ENCODE peak calls at places on chromosomes 5 and 9, in five cellular contexts. B is H1, T is GM12878, M is NT2/D1, F is HepG2. J is an unnamed sample.

GRCh38 chr5:16733597-16733996 is 116.8 kb upstream of the RETREG1 start:
- DNase-seq in B (no peak), T (no peak), M (no peak), F (no peak), J (no peak)

GRCh38 chr5:50292735-50293394 is 148.2 kb downstream of the EMB start:
- DNase-seq in B (no peak), T (no peak), M (no peak), F (no peak), J (no peak)

GRCh38 chr9:38082456-38083287 is 13.6 kb upstream of the SHB start:
- DNase-seq in B (no peak), T (no peak), M (no peak), F (no peak), J (no peak)

GRCh38 chr5:42089705-42090104 is 164.6 kb downstream of the FBXO4 start:
- DNase-seq in B (no peak), T (no peak), M (no peak), F (no peak), J (no peak)

GRCh38 chr5:90562331-90562730 is 3.7 kb downstream of the ADGRV1 start:
- DNase-seq in B (no peak), T (no peak), M (no peak), F (no peak), J (no peak)

GRCh38 chr5:83509535-83509934 is 38.0 kb downstream of the VCAN start:
- DNase-seq in B (no peak), T (no peak), M (no peak), F (no peak), J (peak)

GRCh38 chr5:148290271-148291195 is 21.7 kb upstream of the SPINK7 start:
- DNase-seq in B (no peak), T (no peak), M (no peak), F (peak), J (peak)

GRCh38 chr5:10591946-10592345 is 28.1 kb downstream of the ANKRD33B start:
- DNase-seq in B (no peak), T (no peak), M (no peak), F (no peak), J (no peak)

GRCh38 chr9:21801683-21802417 is 586 bp upstream of the MTAP start:
- DNase-seq in B (no peak), T (no peak), M (peak), F (peak), J (peak)

GRCh38 chr5:59799668-59800374 is 93.7 kb downstream of the PDE4D start:
- DNase-seq in B (no peak), T (peak), M (no peak), F (peak), J (peak)

GRCh38 chr5:14463629-14464028 is 118.0 kb upstream of the OTULINL start:
- DNase-seq in B (no peak), T (no peak), M (no peak), F (no peak), J (peak)

GRCh38 chr9:122350577-122351355 is 20.1 kb upstream of the PTGS1 start:
- DNase-seq in B (no peak), T (no peak), M (no peak), F (peak), J (peak)

GRCh38 chr5:43432486-43433365 is 20.5 kb upstream of the CCL28 start:
- DNase-seq in B (no peak), T (no peak), M (no peak), F (peak), J (no peak)

GRCh38 chr5:38603691-38604090 is 47.2 kb upstream of the LIFR start:
- DNase-seq in B (no peak), T (no peak), M (no peak), F (no peak), J (no peak)

GRCh38 chr9:92483896-92484545 is 1.7 kb upstream of the ASPN start:
- DNase-seq in B (no peak), T (no peak), M (no peak), F (no peak), J (no peak)

GRCh38 chr9:111691686-111692329 is 30.4 kb downstream of the GNG10 start:
- DNase-seq in B (no peak), T (no peak), M (peak), F (peak), J (peak)

GRCh38 chr5:126358525-126358924 is 64.7 kb upstream of the GRAMD2B start:
- DNase-seq in B (no peak), T (peak), M (no peak), F (no peak), J (no peak)

GRCh38 chr5:107937710-107938355 is 267.1 kb upstream of the EFNA5 start:
- DNase-seq in B (no peak), T (no peak), M (no peak), F (peak), J (no peak)

GRCh38 chr5:80755634-80756033 is 100.9 kb upstream of the DHFR start:
- DNase-seq in B (no peak), T (peak), M (no peak), F (no peak), J (no peak)

GRCh38 chr5:72841756-72842535 is 25.5 kb downstream of the TNPO1 start:
- DNase-seq in B (no peak), T (no peak), M (no peak), F (no peak), J (no peak)

GRCh38 chr9:132007371-132007701 is 72.3 kb downstream of the MED27 start:
- DNase-seq in B (no peak), T (no peak), M (no peak), F (no peak), J (no peak)

GRCh38 chr5:44770936-44771717 is 37.6 kb upstream of the MRPS30 start:
- DNase-seq in B (no peak), T (no peak), M (no peak), F (no peak), J (no peak)

GRCh38 chr9:83154087-83154736 is 91.3 kb upstream of the RASEF start:
- DNase-seq in B (no peak), T (peak), M (no peak), F (no peak), J (no peak)

GRCh38 chr5:174159327-174160247 is 114.1 kb downstream of the NSG2 start:
- DNase-seq in B (peak), T (no peak), M (no peak), F (no peak), J (no peak)

GRCh38 chr5:89313044-89313443 is 430.1 kb upstream of the MEF2C start:
- DNase-seq in B (no peak), T (no peak), M (no peak), F (no peak), J (no peak)

GRCh38 chr5:21238786-21239185 is 1250.8 kb upstream of the CDH18 start:
- DNase-seq in B (no peak), T (no peak), M (no peak), F (no peak), J (no peak)

DNA sequence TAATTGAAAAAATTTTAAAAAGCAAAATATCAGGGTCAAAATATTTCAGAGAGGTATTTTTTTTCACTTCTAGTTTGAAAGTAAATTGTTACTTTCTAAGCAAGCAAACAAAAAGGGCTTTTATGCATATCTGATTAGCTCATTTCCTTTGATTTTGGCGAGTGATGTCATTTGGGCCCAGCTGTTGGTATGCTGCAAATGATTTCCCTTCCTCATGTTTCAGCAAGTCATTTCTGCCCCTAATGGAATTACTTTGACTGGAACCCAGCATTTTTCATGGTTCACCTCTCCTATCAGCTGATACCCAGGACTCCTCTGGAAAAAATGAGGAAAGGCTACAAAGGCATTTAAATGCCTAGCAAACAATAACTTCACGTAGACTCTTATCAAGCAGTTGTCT is 500.6 kb downstream of the EBF1 start:
- DNase-seq in B (no peak), T (no peak), M (no peak), F (no peak), J (no peak)
- TF ChIP-seq SUZ12 in B (no peak), T (no peak), M (no peak), F (no peak), J (no peak)

GRCh38 chr5:154202379-154203260 is 12.1 kb downstream of the GALNT10 start:
- DNase-seq in B (no peak), T (no peak), M (no peak), F (no peak), J (no peak)
- TF ChIP-seq SUZ12 in B (no peak), T (no peak), M (no peak), F (no peak), J (no peak)

GRCh38 chr9:70529377-70529776 is 114.9 kb upstream of the KLF9 start:
- DNase-seq in B (no peak), T (no peak), M (no peak), F (no peak), J (no peak)

GRCh38 chr9:70519912-70520724 is 105.7 kb upstream of the KLF9 start:
- DNase-seq in B (no peak), T (peak), M (no peak), F (no peak), J (no peak)

GRCh38 chr9:70529833-70530232 is 115.4 kb upstream of the KLF9 start:
- DNase-seq in B (no peak), T (no peak), M (no peak), F (no peak), J (no peak)

GRCh38 chr9:70530716-70531115 is 116.3 kb upstream of the KLF9 start:
- DNase-seq in B (no peak), T (no peak), M (no peak), F (no peak), J (no peak)

GRCh38 chr9:70525553-70525952 is 111.1 kb upstream of the KLF9 start:
- DNase-seq in B (no peak), T (no peak), M (no peak), F (no peak), J (no peak)
- TF ChIP-seq SUZ12 in B (no peak), T (no peak), M (no peak), F (no peak), J (no peak)

GRCh38 chr5:157987259-157987658 is 128.3 kb upstream of the CLINT1 start:
- DNase-seq in B (no peak), T (no peak), M (no peak), F (no peak), J (no peak)
- TF ChIP-seq SUZ12 in B (no peak), T (no peak), M (no peak), F (no peak), J (no peak)

DNA sequence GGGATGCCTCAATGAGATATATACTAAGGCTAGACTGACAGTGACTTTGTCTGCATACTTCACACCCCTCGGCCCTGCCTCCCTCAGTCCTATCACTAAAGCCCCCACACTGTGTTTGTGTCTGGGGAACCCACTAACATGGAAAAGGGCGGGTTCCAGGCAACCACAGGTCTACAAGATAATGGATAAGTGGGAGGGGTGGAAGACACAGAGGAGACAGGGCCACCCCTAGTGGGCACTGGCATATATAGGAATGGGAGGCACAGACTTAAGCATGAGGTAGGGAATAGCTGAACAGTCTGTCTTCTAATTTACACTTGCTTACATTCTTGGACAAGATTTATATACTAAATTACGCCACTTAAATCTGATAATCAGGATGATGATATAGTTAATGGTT is 74.0 kb downstream of the SLIT3 start:
- DNase-seq in B (no peak), T (no peak), M (no peak), F (no peak), J (no peak)
- TF ChIP-seq SUZ12 in B (no peak), T (no peak), M (no peak), F (no peak), J (no peak)

DNA sequence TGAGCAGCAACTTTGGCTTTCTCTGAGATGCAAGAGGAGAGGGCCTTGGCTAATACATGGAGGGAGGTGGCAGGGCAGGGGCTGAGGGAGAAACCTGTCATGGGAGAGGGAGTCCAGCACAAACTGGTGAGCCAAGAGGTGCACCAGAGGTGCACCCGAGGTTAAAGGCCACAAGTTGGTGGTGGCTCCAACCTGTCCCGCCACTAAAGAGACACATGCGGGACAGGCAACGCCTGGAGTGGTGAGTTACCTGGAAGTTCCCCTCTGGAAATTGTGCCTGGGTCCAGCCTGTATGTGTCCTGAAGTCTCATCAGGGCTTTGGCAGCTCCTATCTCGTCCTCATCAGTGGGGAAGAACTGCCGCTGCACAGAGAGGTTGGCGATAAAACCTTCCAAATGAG is 14.0 kb downstream of the P4HA2 start:
- DNase-seq in B (no peak), T (no peak), M (no peak), F (no peak), J (no peak)
- TF ChIP-seq SUZ12 in B (no peak), T (no peak), M (no peak), F (no peak), J (no peak)